ENCODE peak calls at places on chromosomes 4 and X, in four cellular contexts. M is PC-3, V is HCT116, J is A549. T is an unnamed sample.

GRCh38 chrX:40154229-40154852 is 56.6 kb upstream of the BCOR start:
- DNase-seq in M (peak; percentile 40), V (no peak), J (peak; percentile 57), T (no peak)

GRCh38 chr4:110533590-110533910 is 57.6 kb downstream of the ENPEP start:
- DNase-seq in M (no peak), V (no peak), J (no peak), T (no peak)

GRCh38 chr4:88107406-88108107 is 50.9 kb downstream of the ABCG2 start:
- DNase-seq in M (peak; percentile 16), V (no peak), J (peak; percentile 95), T (no peak)

GRCh38 chr4:156968479-156968984 is 3.1 kb downstream of the PDGFC start:
- DNase-seq in M (peak; percentile 81), V (peak; percentile 62), J (peak; percentile 67), T (no peak)

GRCh38 chrX:24245201-24245600 is 68.7 kb downstream of the SUPT20HL2 start:
- DNase-seq in M (peak; percentile 36), V (no peak), J (peak; percentile 61), T (no peak)

GRCh38 chrX:73126240-73126639 is 46.9 kb upstream of the PABPC1L2A start:
- DNase-seq in M (peak; percentile 27), V (no peak), J (no peak), T (no peak)

GRCh38 chr4:41880840-41881831 is 54.1 kb upstream of the TMEM33 start:
- DNase-seq in M (no peak), V (no peak), J (no peak), T (no peak)

GRCh38 chrX:79161655-79162054 is 17.2 kb downstream of the GPR174 start:
- DNase-seq in M (no peak), V (no peak), J (no peak), T (peak; percentile 79)

GRCh38 chr4:170097681-170098080 is 7.9 kb upstream of the AADAT start:
- DNase-seq in M (no peak), V (no peak), J (no peak), T (no peak)

GRCh38 chrX:150224676-150225075 is 138.4 kb upstream of the MAMLD1 start:
- DNase-seq in M (no peak), V (no peak), J (no peak), T (no peak)

GRCh38 chrX:52424658-52425057 is 55.8 kb downstream of the XAGE2 start:
- DNase-seq in M (peak; percentile 63), V (no peak), J (peak; percentile 4), T (no peak)

GRCh38 chr4:28557755-28558154 is 1697.1 kb downstream of the STIM2 start:
- DNase-seq in M (peak; percentile 54), V (no peak), J (no peak), T (no peak)

GRCh38 chrX:102651242-102651967 is at the start of gene GPRASP1:
- DNase-seq in M (no peak), V (no peak), J (no peak), T (peak; percentile 75)

GRCh38 chr4:7070729-7071511 is 3.1 kb upstream of the GRPEL1 start:
- DNase-seq in M (peak; percentile 90), V (peak; percentile 79), J (peak; percentile 72), T (peak; percentile 85)
- H3K4me3 ChIP-seq in M (no peak overlapping the region), V (no peak overlapping the region), J (no peak overlapping the region), T (no peak overlapping the region)

GRCh38 chr4:56219447-56219846 is 167.8 kb downstream of the AASDH start:
- DNase-seq in M (no peak), V (no peak), J (no peak), T (no peak)
- H3K4me1 ChIP-seq in M (peaks cover 9% of the 10 kb centered on the region), V (peaks cover 31% of the 10 kb centered on the region), J (peaks cover 5% of the 10 kb centered on the region), T (no peaks in the 10 kb centered on the region)

DNA sequence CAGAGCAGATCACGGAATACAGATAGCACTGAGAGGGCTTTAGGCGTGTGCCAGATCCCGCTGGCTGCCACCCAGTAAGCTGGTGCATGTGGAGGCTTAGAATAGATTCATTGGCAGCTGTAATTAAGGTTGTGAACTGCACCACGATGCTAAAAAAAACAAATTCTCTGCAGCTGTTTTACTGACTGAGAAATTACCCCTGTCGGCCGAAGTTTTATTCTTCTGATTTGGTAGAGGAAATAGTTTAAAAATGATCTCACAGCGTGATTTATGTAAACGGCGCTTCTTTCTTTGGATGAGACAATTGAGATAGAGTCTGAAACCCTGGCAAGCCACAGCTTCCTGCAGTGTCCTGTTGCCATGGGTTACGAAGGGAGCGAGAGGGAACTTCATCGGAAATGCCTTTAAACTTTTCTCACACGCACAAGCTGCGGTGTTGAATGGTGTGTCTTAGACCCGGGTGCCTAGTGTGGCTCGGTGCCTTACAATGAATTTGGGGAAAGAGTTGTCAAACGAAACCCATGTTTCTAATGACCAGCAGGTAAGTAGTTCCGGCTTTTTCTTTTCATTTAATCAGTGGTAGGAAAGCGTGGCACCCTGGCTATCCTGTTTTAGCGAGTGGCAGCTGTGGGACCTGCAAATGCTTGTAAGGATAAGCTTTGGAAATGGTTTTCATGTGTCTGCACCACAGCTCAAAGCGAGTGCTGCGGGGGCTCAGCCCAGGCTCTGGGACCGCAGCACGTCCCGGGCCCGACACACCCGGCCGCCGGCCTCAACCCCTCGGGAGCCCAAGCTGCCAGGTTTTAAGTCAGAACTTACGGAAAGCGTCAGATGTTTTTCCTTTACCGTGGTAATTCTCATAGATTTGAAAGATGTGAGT is 71.7 kb upstream of the HGFAC start:
- DNase-seq in M (peak; percentile 6), V (no peak), J (no peak), T (peak; percentile 36)
- H3K4me3 ChIP-seq in M (no peak overlapping the region), V (no peak overlapping the region), J (no peak overlapping the region), T (peak overlapping the region; percentile 40)

DNA sequence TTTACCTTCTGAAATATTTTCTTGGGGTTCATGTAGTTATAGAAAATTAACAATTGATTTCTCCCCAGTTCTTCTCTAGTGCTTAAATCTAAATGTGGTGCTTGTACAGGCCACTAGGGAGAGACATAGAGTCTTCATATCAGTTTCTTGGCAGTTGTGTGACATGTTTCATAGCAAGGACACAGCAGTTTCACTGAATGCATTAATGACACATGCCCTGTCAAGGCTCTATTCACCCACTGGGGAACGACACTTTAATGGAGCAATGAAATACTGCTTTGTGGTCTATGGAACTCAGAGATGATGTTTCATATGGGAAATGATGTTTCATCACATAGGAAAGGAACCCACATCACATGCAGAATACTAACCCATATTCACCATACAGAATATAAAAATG is 2.8 kb downstream of the VEGFC start:
- DNase-seq in M (peak; percentile 89), V (peak; percentile 23), J (peak; percentile 70), T (no peak)
- H3K4me1 ChIP-seq in M (peaks cover 49% of the 10 kb centered on the region), V (no peaks in the 10 kb centered on the region), J (peaks cover 38% of the 10 kb centered on the region), T (no peaks in the 10 kb centered on the region)

DNA sequence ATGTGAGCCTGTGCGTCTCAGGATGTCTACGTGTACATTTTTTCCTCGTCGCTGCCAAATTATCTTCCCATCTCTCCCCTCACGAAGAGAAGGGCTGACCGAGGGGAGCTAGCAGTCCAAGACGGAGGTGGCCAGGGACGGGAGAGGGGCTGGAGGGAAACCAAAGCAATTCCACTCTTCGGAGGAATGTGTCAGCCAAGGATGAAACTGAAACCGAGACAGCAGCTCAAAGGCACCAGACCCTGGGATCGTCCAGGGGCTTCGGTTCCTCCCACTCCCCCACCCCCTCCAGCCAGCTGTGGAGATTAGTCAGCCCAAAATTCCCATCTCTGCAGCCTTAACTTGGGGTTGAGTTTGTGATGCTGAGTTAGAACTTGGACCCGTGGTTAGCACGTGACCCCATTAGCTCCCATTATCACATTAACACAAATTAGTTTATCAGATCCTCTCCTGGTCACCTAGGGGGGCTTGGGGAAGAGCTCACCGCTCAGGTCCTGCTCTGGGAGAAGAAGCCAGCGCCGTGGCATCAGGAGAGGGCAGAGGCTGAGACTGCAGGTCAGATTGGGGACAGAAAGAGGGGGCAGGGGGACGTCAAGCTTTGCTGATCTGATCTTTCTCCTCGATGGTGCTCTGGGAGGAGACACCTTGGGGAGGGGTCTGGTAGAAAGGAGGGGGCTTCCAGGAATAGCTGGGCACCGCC is 8.8 kb upstream of the ELF4 start:
- DNase-seq in M (no peak), V (no peak), J (no peak), T (no peak)
- H3K4me3 ChIP-seq in M (no peak overlapping the region), V (no peak overlapping the region), J (no peak overlapping the region), T (no peak overlapping the region)

DNA sequence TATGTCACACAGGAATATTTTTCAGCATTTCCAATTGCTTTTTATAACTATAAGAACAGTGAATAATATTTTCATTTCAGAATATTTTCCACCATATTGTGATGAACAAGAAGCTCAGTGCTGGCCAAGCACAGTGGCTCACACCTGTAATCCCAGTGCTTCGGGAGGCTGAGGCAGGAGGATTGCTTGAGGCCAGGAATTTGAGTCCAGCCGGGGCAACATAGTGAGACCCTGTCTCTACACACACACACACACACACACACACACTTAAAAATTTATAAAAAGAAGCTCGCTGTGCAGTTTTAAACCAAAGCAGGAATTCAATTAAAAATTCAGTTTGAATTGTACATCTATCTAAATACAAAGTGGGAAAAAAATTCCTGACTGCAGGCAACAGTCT is 3.2 kb downstream of the ZFYVE28 start:
- DNase-seq in M (no peak), V (no peak), J (no peak), T (no peak)
- H3K4me1 ChIP-seq in M (peaks cover 34% of the 10 kb centered on the region), V (peaks cover 78% of the 10 kb centered on the region), J (peaks cover 29% of the 10 kb centered on the region), T (peaks cover 74% of the 10 kb centered on the region)